ENCODE peak calls at places on chromosomes 13 and 19, in four cellular contexts. U, D, Y and V are unnamed samples.

GRCh38 chr13:46374710-46375109 is 12.3 kb downstream of the RUBCNL start:
- DNase-seq in D (no peak), U (no peak), Y (no peak), V (no peak)

GRCh38 chr13:60318186-60318585 is 78.8 kb upstream of the TDRD3 start:
- DNase-seq in U (no peak), Y (no peak), D (no peak), V (no peak)

GRCh38 chr19:58063712-58064111 is 4.6 kb downstream of the ZNF135 start:
- DNase-seq in Y (no peak), D (no peak), U (no peak), V (no peak)

GRCh38 chr13:37403776-37404497 is 194.6 kb downstream of the POSTN start:
- DNase-seq in Y (no peak), U (no peak), D (no peak), V (no peak)

GRCh38 chr19:7492142-7493055 is 3.6 kb upstream of the PEX11G start:
- DNase-seq in Y (no peak), U (no peak), D (no peak), V (no peak)

GRCh38 chr19:19337120-19337519 is 16.5 kb downstream of the MAU2 start:
- DNase-seq in Y (no peak), U (no peak), D (no peak), V (no peak)

GRCh38 chr13:46197299-46197975 is 14.3 kb upstream of the LRRC63 start:
- DNase-seq in Y (peak), D (no peak), U (no peak), V (no peak)

GRCh38 chr19:4298772-4299550 is 3.2 kb downstream of the TMIGD2 start:
- DNase-seq in U (no peak), D (no peak), Y (no peak), V (no peak)

GRCh38 chr19:10863107-10863700 is 8.1 kb upstream of the CARM1 start:
- DNase-seq in D (no peak), U (peak), Y (no peak), V (peak)

GRCh38 chr19:1310853-1311180 is 25.1 kb downstream of the EFNA2 start:
- DNase-seq in U (no peak), Y (no peak), D (no peak), V (no peak)

GRCh38 chr13:109095126-109095525 is 465.7 kb downstream of the MYO16 start:
- DNase-seq in Y (no peak), U (no peak), D (no peak), V (no peak)

GRCh38 chr13:112210401-112210800 is 143.5 kb downstream of the SOX1 start:
- DNase-seq in Y (no peak), U (no peak), D (no peak), V (peak)

GRCh38 chr19:38735257-38735686 is 9.0 kb downstream of the CAPN12 start:
- DNase-seq in D (peak), Y (no peak), U (peak), V (peak)

GRCh38 chr13:75938811-75939525 is 302.8 kb downstream of the LMO7 start:
- DNase-seq in U (no peak), Y (no peak), D (no peak), V (no peak)

GRCh38 chr13:110574161-110574560 is 12.6 kb upstream of the RAB20 start:
- DNase-seq in D (no peak), U (no peak), Y (no peak), V (no peak)

GRCh38 chr19:35545855-35546381 is 492 bp downstream of the TMEM147 start:
- DNase-seq in Y (no peak), D (peak), U (peak), V (peak)

GRCh38 chr13:110131424-110131823 is 175.5 kb downstream of the COL4A1 start:
- DNase-seq in U (no peak), Y (no peak), D (no peak), V (no peak)

GRCh38 chr13:78401833-78402232 is 201.5 kb downstream of the POU4F1 start:
- DNase-seq in U (no peak), Y (no peak), D (no peak), V (no peak)

GRCh38 chr19:2550431-2551171 is 74.7 kb downstream of the GADD45B start:
- DNase-seq in U (no peak), D (peak), Y (no peak), V (no peak)